ENCODE peak calls at places on chromosomes 2 and 18, in eight cellular contexts. One of them, this sample, is unnamed.

GRCh38 chr2:72940786-72941185 is 23.5 kb downstream of the EMX1 start:
- DNase-seq in 8988T: no peak
- DNase-seq in brain pericyte: no peak
- DNase-seq in cardiac muscle cell: peak
- DNase-seq in activated T-cell treated with anti-CD3 and anti-CD28 coated beads, Interleukin-2, amount 50 U/mL, for 1 hour: no peak
- DNase-seq in A172: no peak
- DNase-seq in HuH-7.5: no peak
- DNase-seq in COR-L47: no peak
- DNase-seq in this sample: no peak

GRCh38 chr18:21933931-21934765 is 193.6 kb downstream of the MIB1 start:
- DNase-seq in brain pericyte: no peak
- DNase-seq in COR-L47: no peak
- DNase-seq in HuH-7.5: no peak
- DNase-seq in activated T-cell treated with anti-CD3 and anti-CD28 coated beads, Interleukin-2, amount 50 U/mL, for 1 hour: no peak
- DNase-seq in cardiac muscle cell: no peak
- DNase-seq in A172: no peak
- DNase-seq in 8988T: no peak
- DNase-seq in this sample: no peak

GRCh38 chr2:85162746-85163301 is 29.6 kb downstream of the TCF7L1 start:
- DNase-seq in HuH-7.5: no peak
- DNase-seq in COR-L47: no peak
- DNase-seq in A172: no peak
- DNase-seq in activated T-cell treated with anti-CD3 and anti-CD28 coated beads, Interleukin-2, amount 50 U/mL, for 1 hour: no peak
- DNase-seq in 8988T: no peak
- DNase-seq in brain pericyte: peak
- DNase-seq in cardiac muscle cell: peak
- DNase-seq in this sample: no peak

GRCh38 chr2:189492451-189492850 is 51.2 kb downstream of the WDR75 start:
- DNase-seq in cardiac muscle cell: no peak
- DNase-seq in A172: no peak
- DNase-seq in 8988T: no peak
- DNase-seq in brain pericyte: no peak
- DNase-seq in activated T-cell treated with anti-CD3 and anti-CD28 coated beads, Interleukin-2, amount 50 U/mL, for 1 hour: no peak
- DNase-seq in HuH-7.5: no peak
- DNase-seq in COR-L47: no peak
- DNase-seq in this sample: no peak

GRCh38 chr2:63078852-63079606 is 28.4 kb downstream of the OTX1 start:
- DNase-seq in 8988T: no peak
- DNase-seq in HuH-7.5: peak
- DNase-seq in cardiac muscle cell: no peak
- DNase-seq in A172: peak
- DNase-seq in COR-L47: no peak
- DNase-seq in activated T-cell treated with anti-CD3 and anti-CD28 coated beads, Interleukin-2, amount 50 U/mL, for 1 hour: no peak
- DNase-seq in brain pericyte: no peak
- DNase-seq in this sample: no peak

GRCh38 chr18:8705280-8705940 is at the start of gene MTCL1:
- DNase-seq in COR-L47: peak
- DNase-seq in activated T-cell treated with anti-CD3 and anti-CD28 coated beads, Interleukin-2, amount 50 U/mL, for 1 hour: no peak
- DNase-seq in cardiac muscle cell: peak
- DNase-seq in 8988T: peak
- DNase-seq in A172: peak
- DNase-seq in HuH-7.5: peak
- DNase-seq in brain pericyte: no peak
- DNase-seq in this sample: no peak

GRCh38 chr2:237195396-237196119 is 109.9 kb downstream of the COPS8 start:
- DNase-seq in brain pericyte: no peak
- DNase-seq in A172: peak
- DNase-seq in COR-L47: no peak
- DNase-seq in 8988T: no peak
- DNase-seq in activated T-cell treated with anti-CD3 and anti-CD28 coated beads, Interleukin-2, amount 50 U/mL, for 1 hour: no peak
- DNase-seq in HuH-7.5: no peak
- DNase-seq in cardiac muscle cell: no peak
- DNase-seq in this sample: no peak

GRCh38 chr2:225165052-225165451 is 122.8 kb upstream of the DOCK10 start:
- DNase-seq in HuH-7.5: no peak
- DNase-seq in cardiac muscle cell: no peak
- DNase-seq in COR-L47: no peak
- DNase-seq in 8988T: no peak
- DNase-seq in activated T-cell treated with anti-CD3 and anti-CD28 coated beads, Interleukin-2, amount 50 U/mL, for 1 hour: no peak
- DNase-seq in brain pericyte: no peak
- DNase-seq in A172: peak
- DNase-seq in this sample: no peak

GRCh38 chr2:176096986-176097819 is 2.4 kb upstream of the HOXD12 start:
- DNase-seq in A172: peak
- DNase-seq in cardiac muscle cell: peak
- DNase-seq in activated T-cell treated with anti-CD3 and anti-CD28 coated beads, Interleukin-2, amount 50 U/mL, for 1 hour: peak
- DNase-seq in HuH-7.5: peak
- DNase-seq in brain pericyte: peak
- DNase-seq in 8988T: peak
- DNase-seq in COR-L47: peak
- DNase-seq in this sample: no peak

GRCh38 chr2:127516031-127516430 is 10.3 kb downstream of the IWS1 start:
- DNase-seq in cardiac muscle cell: peak
- DNase-seq in brain pericyte: no peak
- DNase-seq in A172: no peak
- DNase-seq in 8988T: no peak
- DNase-seq in COR-L47: no peak
- DNase-seq in activated T-cell treated with anti-CD3 and anti-CD28 coated beads, Interleukin-2, amount 50 U/mL, for 1 hour: no peak
- DNase-seq in HuH-7.5: no peak
- DNase-seq in this sample: no peak

GRCh38 chr2:138948070-138948539 is 167.9 kb upstream of the NXPH2 start:
- DNase-seq in activated T-cell treated with anti-CD3 and anti-CD28 coated beads, Interleukin-2, amount 50 U/mL, for 1 hour: no peak
- DNase-seq in COR-L47: no peak
- DNase-seq in 8988T: no peak
- DNase-seq in cardiac muscle cell: peak
- DNase-seq in brain pericyte: peak
- DNase-seq in HuH-7.5: no peak
- DNase-seq in A172: peak
- DNase-seq in this sample: no peak

GRCh38 chr2:231034291-231034882 is 2.9 kb upstream of the C2orf72 start:
- DNase-seq in HuH-7.5: no peak
- DNase-seq in activated T-cell treated with anti-CD3 and anti-CD28 coated beads, Interleukin-2, amount 50 U/mL, for 1 hour: no peak
- DNase-seq in A172: no peak
- DNase-seq in brain pericyte: no peak
- DNase-seq in 8988T: no peak
- DNase-seq in COR-L47: no peak
- DNase-seq in cardiac muscle cell: no peak
- DNase-seq in this sample: no peak

GRCh38 chr2:237092920-237093781 is 7.5 kb downstream of the COPS8 start:
- DNase-seq in HuH-7.5: no peak
- DNase-seq in brain pericyte: peak
- DNase-seq in cardiac muscle cell: peak
- DNase-seq in COR-L47: no peak
- DNase-seq in A172: peak
- DNase-seq in 8988T: no peak
- DNase-seq in activated T-cell treated with anti-CD3 and anti-CD28 coated beads, Interleukin-2, amount 50 U/mL, for 1 hour: no peak
- DNase-seq in this sample: no peak

GRCh38 chr2:207892676-207893402 is 123.1 kb upstream of the FZD5 start:
- DNase-seq in brain pericyte: no peak
- DNase-seq in A172: no peak
- DNase-seq in cardiac muscle cell: peak
- DNase-seq in activated T-cell treated with anti-CD3 and anti-CD28 coated beads, Interleukin-2, amount 50 U/mL, for 1 hour: no peak
- DNase-seq in COR-L47: no peak
- DNase-seq in 8988T: no peak
- DNase-seq in HuH-7.5: no peak
- DNase-seq in this sample: no peak

GRCh38 chr2:156672569-156673270 is 236.5 kb downstream of the GPD2 start:
- DNase-seq in 8988T: no peak
- DNase-seq in A172: peak
- DNase-seq in activated T-cell treated with anti-CD3 and anti-CD28 coated beads, Interleukin-2, amount 50 U/mL, for 1 hour: no peak
- DNase-seq in cardiac muscle cell: no peak
- DNase-seq in HuH-7.5: no peak
- DNase-seq in brain pericyte: no peak
- DNase-seq in COR-L47: no peak
- DNase-seq in this sample: no peak

GRCh38 chr2:6602471-6602870 is 263.2 kb downstream of the CMPK2 start:
- DNase-seq in HuH-7.5: no peak
- DNase-seq in cardiac muscle cell: no peak
- DNase-seq in 8988T: no peak
- DNase-seq in brain pericyte: no peak
- DNase-seq in COR-L47: no peak
- DNase-seq in A172: peak
- DNase-seq in activated T-cell treated with anti-CD3 and anti-CD28 coated beads, Interleukin-2, amount 50 U/mL, for 1 hour: no peak
- DNase-seq in this sample: no peak

GRCh38 chr2:104755026-104755856 is 98.7 kb upstream of the POU3F3 start:
- DNase-seq in 8988T: no peak
- DNase-seq in brain pericyte: no peak
- DNase-seq in COR-L47: no peak
- DNase-seq in activated T-cell treated with anti-CD3 and anti-CD28 coated beads, Interleukin-2, amount 50 U/mL, for 1 hour: no peak
- DNase-seq in HuH-7.5: no peak
- DNase-seq in cardiac muscle cell: no peak
- DNase-seq in A172: no peak
- DNase-seq in this sample: no peak

GRCh38 chr2:85539361-85540130 is 578 bp downstream of the MAT2A start:
- DNase-seq in HuH-7.5: peak
- DNase-seq in COR-L47: peak
- DNase-seq in activated T-cell treated with anti-CD3 and anti-CD28 coated beads, Interleukin-2, amount 50 U/mL, for 1 hour: peak
- DNase-seq in cardiac muscle cell: peak
- DNase-seq in 8988T: no peak
- DNase-seq in A172: peak
- DNase-seq in brain pericyte: no peak
- DNase-seq in this sample: peak

GRCh38 chr2:214587442-214587841 is 176.6 kb downstream of the VWC2L start:
- DNase-seq in A172: peak
- DNase-seq in cardiac muscle cell: no peak
- DNase-seq in COR-L47: no peak
- DNase-seq in brain pericyte: no peak
- DNase-seq in 8988T: no peak
- DNase-seq in HuH-7.5: no peak
- DNase-seq in activated T-cell treated with anti-CD3 and anti-CD28 coated beads, Interleukin-2, amount 50 U/mL, for 1 hour: no peak
- DNase-seq in this sample: no peak

GRCh38 chr2:178403671-178404379 is 47.1 kb downstream of the PRKRA start:
- DNase-seq in HuH-7.5: no peak
- DNase-seq in cardiac muscle cell: no peak
- DNase-seq in brain pericyte: no peak
- DNase-seq in A172: no peak
- DNase-seq in activated T-cell treated with anti-CD3 and anti-CD28 coated beads, Interleukin-2, amount 50 U/mL, for 1 hour: no peak
- DNase-seq in COR-L47: no peak
- DNase-seq in 8988T: no peak
- DNase-seq in this sample: no peak

GRCh38 chr2:64420675-64421074 is 33.3 kb upstream of the LGALSL start:
- DNase-seq in 8988T: no peak
- DNase-seq in COR-L47: no peak
- DNase-seq in HuH-7.5: no peak
- DNase-seq in cardiac muscle cell: no peak
- DNase-seq in A172: no peak
- DNase-seq in brain pericyte: no peak
- DNase-seq in activated T-cell treated with anti-CD3 and anti-CD28 coated beads, Interleukin-2, amount 50 U/mL, for 1 hour: no peak
- DNase-seq in this sample: no peak

GRCh38 chr2:74378007-74378406 is 2.1 kb downstream of the DCTN1 start:
- DNase-seq in 8988T: no peak
- DNase-seq in cardiac muscle cell: no peak
- DNase-seq in brain pericyte: no peak
- DNase-seq in A172: no peak
- DNase-seq in COR-L47: no peak
- DNase-seq in HuH-7.5: no peak
- DNase-seq in activated T-cell treated with anti-CD3 and anti-CD28 coated beads, Interleukin-2, amount 50 U/mL, for 1 hour: no peak
- DNase-seq in this sample: no peak

GRCh38 chr18:21146016-21146415 is 34.4 kb upstream of the ROCK1 start:
- DNase-seq in HuH-7.5: no peak
- DNase-seq in 8988T: no peak
- DNase-seq in cardiac muscle cell: peak
- DNase-seq in COR-L47: no peak
- DNase-seq in activated T-cell treated with anti-CD3 and anti-CD28 coated beads, Interleukin-2, amount 50 U/mL, for 1 hour: no peak
- DNase-seq in A172: no peak
- DNase-seq in brain pericyte: no peak
- DNase-seq in this sample: no peak

GRCh38 chr2:99106905-99107304 is 34.6 kb upstream of the C2orf15 start:
- DNase-seq in activated T-cell treated with anti-CD3 and anti-CD28 coated beads, Interleukin-2, amount 50 U/mL, for 1 hour: no peak
- DNase-seq in COR-L47: no peak
- DNase-seq in cardiac muscle cell: no peak
- DNase-seq in brain pericyte: no peak
- DNase-seq in A172: no peak
- DNase-seq in 8988T: no peak
- DNase-seq in HuH-7.5: no peak
- DNase-seq in this sample: no peak

GRCh38 chr2:64359892-64360657 is 93.9 kb upstream of the LGALSL start:
- DNase-seq in COR-L47: no peak
- DNase-seq in HuH-7.5: no peak
- DNase-seq in 8988T: peak
- DNase-seq in activated T-cell treated with anti-CD3 and anti-CD28 coated beads, Interleukin-2, amount 50 U/mL, for 1 hour: no peak
- DNase-seq in cardiac muscle cell: peak
- DNase-seq in A172: peak
- DNase-seq in brain pericyte: peak
- DNase-seq in this sample: no peak

GRCh38 chr2:157363612-157364101 is 38.0 kb upstream of the ERMN start:
- DNase-seq in brain pericyte: no peak
- DNase-seq in cardiac muscle cell: no peak
- DNase-seq in HuH-7.5: no peak
- DNase-seq in 8988T: no peak
- DNase-seq in activated T-cell treated with anti-CD3 and anti-CD28 coated beads, Interleukin-2, amount 50 U/mL, for 1 hour: no peak
- DNase-seq in COR-L47: no peak
- DNase-seq in A172: no peak
- DNase-seq in this sample: no peak

GRCh38 chr2:45112750-45113149 is 103.5 kb upstream of the SIX2 start:
- DNase-seq in activated T-cell treated with anti-CD3 and anti-CD28 coated beads, Interleukin-2, amount 50 U/mL, for 1 hour: no peak
- DNase-seq in cardiac muscle cell: no peak
- DNase-seq in 8988T: no peak
- DNase-seq in brain pericyte: no peak
- DNase-seq in COR-L47: no peak
- DNase-seq in A172: no peak
- DNase-seq in HuH-7.5: no peak
- DNase-seq in this sample: no peak

GRCh38 chr2:234027646-234028045 is 22.9 kb upstream of the SPP2 start:
- DNase-seq in brain pericyte: no peak
- DNase-seq in COR-L47: no peak
- DNase-seq in 8988T: no peak
- DNase-seq in HuH-7.5: no peak
- DNase-seq in cardiac muscle cell: no peak
- DNase-seq in activated T-cell treated with anti-CD3 and anti-CD28 coated beads, Interleukin-2, amount 50 U/mL, for 1 hour: no peak
- DNase-seq in A172: no peak
- DNase-seq in this sample: no peak

GRCh38 chr18:80200932-80201672 is 46.2 kb downstream of the PARD6G start:
- DNase-seq in A172: no peak
- DNase-seq in cardiac muscle cell: no peak
- DNase-seq in COR-L47: peak
- DNase-seq in HuH-7.5: no peak
- DNase-seq in brain pericyte: peak
- DNase-seq in activated T-cell treated with anti-CD3 and anti-CD28 coated beads, Interleukin-2, amount 50 U/mL, for 1 hour: no peak
- DNase-seq in 8988T: no peak
- DNase-seq in this sample: no peak

GRCh38 chr18:77222464-77222863 is 27.2 kb upstream of the GALR1 start:
- DNase-seq in cardiac muscle cell: no peak
- DNase-seq in activated T-cell treated with anti-CD3 and anti-CD28 coated beads, Interleukin-2, amount 50 U/mL, for 1 hour: no peak
- DNase-seq in A172: no peak
- DNase-seq in brain pericyte: no peak
- DNase-seq in 8988T: no peak
- DNase-seq in HuH-7.5: no peak
- DNase-seq in COR-L47: no peak
- DNase-seq in this sample: no peak

GRCh38 chr2:8754056-8754790 is 72.4 kb downstream of the ID2 start:
- DNase-seq in HuH-7.5: no peak
- DNase-seq in A172: no peak
- DNase-seq in 8988T: no peak
- DNase-seq in brain pericyte: no peak
- DNase-seq in cardiac muscle cell: peak
- DNase-seq in activated T-cell treated with anti-CD3 and anti-CD28 coated beads, Interleukin-2, amount 50 U/mL, for 1 hour: no peak
- DNase-seq in COR-L47: peak
- DNase-seq in this sample: no peak

GRCh38 chr2:29920631-29921559 is 491 bp downstream of the ALK start:
- DNase-seq in HuH-7.5: no peak
- DNase-seq in A172: peak
- DNase-seq in COR-L47: no peak
- DNase-seq in brain pericyte: no peak
- DNase-seq in 8988T: peak
- DNase-seq in cardiac muscle cell: peak
- DNase-seq in activated T-cell treated with anti-CD3 and anti-CD28 coated beads, Interleukin-2, amount 50 U/mL, for 1 hour: no peak
- DNase-seq in this sample: peak

GRCh38 chr18:50307738-50308470 is 20.4 kb upstream of the CXXC1 start:
- DNase-seq in brain pericyte: peak
- DNase-seq in HuH-7.5: peak
- DNase-seq in A172: peak
- DNase-seq in 8988T: peak
- DNase-seq in cardiac muscle cell: peak
- DNase-seq in COR-L47: peak
- DNase-seq in activated T-cell treated with anti-CD3 and anti-CD28 coated beads, Interleukin-2, amount 50 U/mL, for 1 hour: peak
- DNase-seq in this sample: peak

GRCh38 chr2:73083886-73084792 is 12.6 kb upstream of the SFXN5 start:
- DNase-seq in brain pericyte: no peak
- DNase-seq in A172: no peak
- DNase-seq in cardiac muscle cell: no peak
- DNase-seq in activated T-cell treated with anti-CD3 and anti-CD28 coated beads, Interleukin-2, amount 50 U/mL, for 1 hour: no peak
- DNase-seq in 8988T: no peak
- DNase-seq in HuH-7.5: no peak
- DNase-seq in COR-L47: no peak
- DNase-seq in this sample: no peak

This sample was measured in neuronal stem cell.